ENCODE peak calls at places on chromosomes 12 and 14, in nine cellular contexts. E, V, T, Q, A, G, F, U and X are unnamed samples.
A peak's percentile ranks its signal among the peaks of the same experiment; 100 is the strongest.

GRCh38 chr14:102171173-102172020 is 31.7 kb downstream of the WDR20 start:
- DNase-seq in E (no peak), V (no peak), T (no peak), Q (no peak), A (no peak), G (no peak), F (peak; percentile 44), U (no peak), X (no peak)

GRCh38 chr14:72535485-72535884 is 358.4 kb downstream of the DPF3 start:
- DNase-seq in E (no peak), V (peak; percentile 13), T (no peak), Q (no peak), A (no peak), G (no peak), F (no peak), U (no peak), X (no peak)

GRCh38 chr12:126708492-126708896 is 1558.5 kb upstream of the TMEM132C start:
- DNase-seq in E (peak; percentile 72), V (no peak), T (no peak), Q (peak; percentile 76), A (no peak), G (no peak), F (no peak), U (peak; percentile 35), X (no peak)

GRCh38 chr12:128671528-128672042 is 152.2 kb downstream of the SLC15A4 start:
- DNase-seq in E (no peak), V (peak; percentile 8), T (no peak), Q (no peak), A (no peak), G (no peak), F (no peak), U (no peak), X (no peak)

GRCh38 chr14:104239866-104240301 is 101.5 kb downstream of the KIF26A start:
- DNase-seq in E (no peak), V (no peak), T (no peak), Q (no peak), A (no peak), G (peak; percentile 59), F (peak; percentile 34), U (no peak), X (no peak)

GRCh38 chr12:4139191-4139590 is 134.4 kb upstream of the CCND2 start:
- DNase-seq in E (no peak), V (no peak), T (no peak), Q (no peak), A (no peak), G (no peak), F (no peak), U (no peak), X (no peak)

GRCh38 chr12:96814200-96814599 is 92.9 kb upstream of the NEDD1 start:
- DNase-seq in E (peak; percentile 87), V (no peak), T (no peak), Q (peak; percentile 88), A (no peak), G (no peak), F (no peak), U (no peak), X (no peak)

GRCh38 chr14:63752449-63753169 is 24.7 kb upstream of the SGPP1 start:
- DNase-seq in E (peak; percentile 76), V (peak; percentile 56), T (no peak), Q (peak; percentile 82), A (no peak), G (no peak), F (no peak), U (peak; percentile 36), X (no peak)

GRCh38 chr12:44372259-44372658 is 503.9 kb downstream of the NELL2 start:
- DNase-seq in E (peak; percentile 9), V (no peak), T (no peak), Q (peak; percentile 25), A (no peak), G (no peak), F (no peak), U (peak; percentile 4), X (no peak)

GRCh38 chr12:111975161-111975931 is 37.6 kb downstream of the TMEM116 start:
- DNase-seq in E (peak; percentile 34), V (no peak), T (no peak), Q (peak; percentile 42), A (no peak), G (no peak), F (no peak), U (peak; percentile 49), X (no peak)

GRCh38 chr12:111436266-111436665 is 30.5 kb downstream of the SH2B3 start:
- DNase-seq in E (no peak), V (no peak), T (no peak), Q (no peak), A (no peak), G (no peak), F (no peak), U (no peak), X (no peak)

GRCh38 chr14:37124617-37125016 is 47.8 kb downstream of the SLC25A21 start:
- DNase-seq in E (no peak), V (no peak), T (no peak), Q (no peak), A (no peak), G (no peak), F (no peak), U (no peak), X (no peak)

GRCh38 chr14:74642011-74642410 is 30.0 kb upstream of the LTBP2 start:
- DNase-seq in E (no peak), V (no peak), T (no peak), Q (no peak), A (peak; percentile 49), G (no peak), F (no peak), U (no peak), X (no peak)

GRCh38 chr14:68306934-68307758 is 485.7 kb downstream of the ZFP36L1 start:
- DNase-seq in E (peak; percentile 35), V (peak; percentile 63), T (no peak), Q (peak; percentile 44), A (no peak), G (no peak), F (no peak), U (no peak), X (peak; percentile 64)

GRCh38 chr14:45038865-45039264 is 45.1 kb upstream of the PRPF39 start:
- DNase-seq in E (no peak), V (no peak), T (no peak), Q (no peak), A (no peak), G (no peak), F (no peak), U (no peak), X (no peak)

GRCh38 chr12:108691995-108692808 is 39.1 kb downstream of the CORO1C start:
- DNase-seq in E (peak; percentile 37), V (no peak), T (no peak), Q (peak; percentile 49), A (peak; percentile 49), G (no peak), F (peak; percentile 69), U (no peak), X (peak; percentile 27)

GRCh38 chr12:115998119-115998633 is 279.3 kb downstream of the MED13L start:
- DNase-seq in E (peak; percentile 29), V (peak; percentile 43), T (peak; percentile 43), Q (peak; percentile 51), A (no peak), G (no peak), F (no peak), U (peak; percentile 73), X (peak; percentile 14)

GRCh38 chr12:13135336-13136178 is 32.1 kb upstream of the GSG1 start:
- DNase-seq in E (peak; percentile 79), V (no peak), T (no peak), Q (peak; percentile 88), A (no peak), G (peak; percentile 92), F (peak; percentile 87), U (peak; percentile 86), X (no peak)
- H3K4me3 ChIP-seq in E (peak overlapping the region; percentile 13), V (no peak overlapping the region), T (no peak overlapping the region), Q (no peak overlapping the region), A (no peak overlapping the region), G (peak overlapping the region; percentile 27), F (no peak overlapping the region), U (no peak overlapping the region), X (no peak overlapping the region)

DNA sequence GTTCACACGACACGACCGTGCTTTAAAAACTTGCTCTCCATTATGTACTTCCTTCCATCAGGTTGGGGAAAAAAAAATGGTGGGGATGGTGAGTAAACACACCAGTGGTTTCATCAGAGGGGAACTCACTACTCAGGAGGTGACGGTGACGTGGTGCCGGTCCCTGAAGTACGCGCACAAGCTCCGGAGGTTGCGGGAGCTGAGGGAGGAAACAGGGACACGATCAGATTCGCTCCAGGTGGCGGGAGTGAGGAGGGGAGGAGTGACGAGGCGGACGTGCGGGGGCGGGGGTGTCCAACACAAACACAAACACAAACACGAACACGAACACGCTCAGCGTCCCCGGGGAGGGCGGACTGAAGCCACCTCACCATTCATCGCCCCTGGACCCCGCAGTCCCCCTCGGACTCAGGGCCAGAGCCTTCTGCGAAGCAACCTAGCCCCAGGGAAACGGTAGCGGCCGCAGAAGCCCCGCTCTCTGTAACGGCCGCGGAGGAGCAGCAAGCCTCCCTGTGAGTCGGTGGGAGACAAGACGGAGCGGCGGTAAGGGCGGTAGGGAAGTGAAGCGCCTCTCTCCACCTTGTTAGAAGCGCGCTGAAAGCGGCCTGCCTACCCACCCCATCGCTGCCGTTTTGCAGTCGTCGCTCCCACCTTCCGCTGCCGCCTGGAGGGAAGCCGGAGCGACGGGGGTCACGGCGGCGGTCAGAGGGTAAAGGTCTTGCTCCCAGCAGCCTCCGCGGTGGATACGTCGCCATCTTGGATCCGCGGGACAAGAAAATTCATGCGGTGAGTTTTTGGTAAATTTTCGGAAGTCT is at the start of gene CNOT2:
- DNase-seq in E (peak; percentile 91), V (peak; percentile 86), T (peak; percentile 84), Q (peak; percentile 91), A (peak; percentile 92), G (peak; percentile 92), F (peak; percentile 95), U (peak; percentile 93), X (peak; percentile 92)
- H3K4me1 ChIP-seq in E (peaks cover 19% of the 10 kb centered on the region), V (peaks cover 3% of the 10 kb centered on the region), T (no peaks in the 10 kb centered on the region), Q (peaks cover 10% of the 10 kb centered on the region), A (peaks cover 74% of the 10 kb centered on the region), G (peaks cover 53% of the 10 kb centered on the region), F (peaks cover 49% of the 10 kb centered on the region), U (peaks cover 23% of the 10 kb centered on the region), X (peaks cover 43% of the 10 kb centered on the region)

GRCh38 chr12:124811633-124812032 is 52.0 kb downstream of the SCARB1 start:
- DNase-seq in E (no peak), V (no peak), T (no peak), Q (no peak), A (no peak), G (no peak), F (no peak), U (no peak), X (no peak)
- H3K27ac ChIP-seq in E (no peak overlapping the region), V (no peak overlapping the region), T (no peak overlapping the region), Q (no peak overlapping the region), A (no peak overlapping the region), G (no peak overlapping the region), F (no peak overlapping the region), U (no peak overlapping the region), X (no peak overlapping the region)

DNA sequence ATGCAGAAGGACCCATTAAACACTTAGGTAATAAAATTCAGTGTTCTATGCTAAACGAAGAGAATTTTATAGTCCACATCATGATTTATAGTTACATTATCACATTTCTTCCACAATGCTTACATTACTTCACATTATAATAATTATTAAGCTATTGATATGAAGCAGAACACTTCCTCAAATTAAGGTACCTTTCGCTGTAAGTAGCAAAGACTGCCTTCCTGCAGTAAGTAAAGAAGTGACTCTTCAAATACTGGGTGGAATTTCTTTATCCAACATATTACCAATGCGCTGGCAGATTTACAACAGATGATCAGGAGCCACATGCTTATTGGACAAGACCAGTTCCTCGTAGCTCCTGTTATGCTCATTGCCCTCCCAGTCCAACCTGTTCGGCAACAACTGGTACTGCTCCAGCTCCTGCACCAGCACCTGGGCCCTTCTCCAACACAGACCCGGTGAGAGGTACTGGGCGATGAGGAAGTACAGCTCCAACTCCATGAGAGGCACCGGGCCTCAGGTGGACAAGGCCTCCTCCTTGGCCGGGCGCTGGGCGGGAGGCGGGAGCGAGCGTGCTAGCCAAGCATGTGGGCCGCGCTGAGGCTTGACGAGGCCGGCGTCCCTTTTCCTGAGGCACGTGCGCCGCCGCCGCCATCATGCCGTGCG is 210.7 kb upstream of the ATP2B1 start:
- DNase-seq in E (no peak), V (peak; percentile 69), T (no peak), Q (no peak), A (no peak), G (no peak), F (no peak), U (no peak), X (peak; percentile 38)
- H3K4me3 ChIP-seq in E (no peak overlapping the region), V (no peak overlapping the region), T (no peak overlapping the region), Q (no peak overlapping the region), A (no peak overlapping the region), G (no peak overlapping the region), F (no peak overlapping the region), U (no peak overlapping the region), X (no peak overlapping the region)